ENCODE peak calls at places on chromosome 12, in seven cellular contexts. Y is left lung, D is right lobe of liver, F is tibial artery, A is pancreas, W is lower leg skin, X is A673. M is an unnamed sample.

GRCh38 chr12:111068281-111068680 is 147.9 kb upstream of the MYL2 start:
- DNase-seq in Y (no peak), D (no peak), F (no peak), A (no peak), W (no peak), X (peak), M (no peak)

GRCh38 chr12:32466986-32467711 is 67.8 kb downstream of the FGD4 start:
- DNase-seq in Y (no peak), D (no peak), F (no peak), A (no peak), W (no peak), X (no peak), M (no peak)

GRCh38 chr12:96070670-96071279 is 35.4 kb upstream of the LTA4H start:
- DNase-seq in Y (no peak), D (no peak), F (no peak), A (no peak), W (no peak), X (peak), M (no peak)

GRCh38 chr12:55720071-55720564 is at the start of gene RDH5:
- DNase-seq in Y (no peak), D (peak), F (peak), A (no peak), W (no peak), X (no peak), M (no peak)

GRCh38 chr12:48927261-48927660 is 2.0 kb upstream of the FKBP11 start:
- DNase-seq in Y (no peak), D (no peak), F (no peak), A (no peak), W (no peak), X (no peak), M (no peak)

GRCh38 chr12:20132818-20133217 is 235.5 kb upstream of the PDE3A start:
- DNase-seq in Y (no peak), D (no peak), F (no peak), A (no peak), W (no peak), X (no peak), M (no peak)

GRCh38 chr12:101566318-101566717 is 28.5 kb upstream of the MYBPC1 start:
- DNase-seq in Y (no peak), D (no peak), F (no peak), A (no peak), W (no peak), X (peak), M (no peak)

GRCh38 chr12:82993610-82994009 is 306.9 kb downstream of the TMTC2 start:
- DNase-seq in Y (no peak), D (no peak), F (no peak), A (no peak), W (no peak), X (no peak), M (no peak)

DNA sequence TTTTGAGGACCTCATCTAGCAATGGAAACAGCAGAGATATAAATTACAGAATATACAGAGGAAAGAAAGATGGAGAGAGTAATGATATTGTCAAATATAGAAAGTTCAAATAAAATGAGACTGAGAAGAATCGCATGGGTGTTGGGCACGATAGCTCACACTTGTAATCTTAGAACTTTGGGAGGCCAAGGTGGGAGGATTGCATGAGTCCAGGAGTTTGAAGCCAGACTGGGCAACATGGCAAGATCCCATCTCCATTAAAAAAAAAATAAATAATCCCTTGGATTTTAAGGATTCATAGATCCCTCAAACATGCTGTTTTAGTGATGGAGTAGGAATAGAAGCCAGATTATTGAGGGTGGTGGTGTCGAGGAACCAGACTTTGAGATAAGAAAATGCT is 1.9 kb downstream of the PYROXD1 start:
- DNase-seq in Y (no peak), D (no peak), F (no peak), A (no peak), W (no peak), X (no peak), M (no peak)
- H3K4me3 ChIP-seq in Y (peak), D (no peak), F (no peak), A (peak), W (no peak), X (no peak), M (no peak)

GRCh38 chr12:22781339-22781738 is 156.4 kb downstream of the ETNK1 start:
- DNase-seq in Y (no peak), D (no peak), F (no peak), A (no peak), W (no peak), X (no peak), M (no peak)
- TF ChIP-seq CTCF in Y (no peak), D (no peak), F (no peak), A (no peak), W (no peak), X (no peak), M (no peak)

GRCh38 chr12:139585-139984 is 73.0 kb downstream of the IQSEC3 start:
- DNase-seq in Y (no peak), D (no peak), F (no peak), A (no peak), W (no peak), X (no peak), M (no peak)
- H3K4me3 ChIP-seq in Y (peak), D (no peak), F (no peak), A (no peak), W (no peak), X (no peak), M (no peak)

DNA sequence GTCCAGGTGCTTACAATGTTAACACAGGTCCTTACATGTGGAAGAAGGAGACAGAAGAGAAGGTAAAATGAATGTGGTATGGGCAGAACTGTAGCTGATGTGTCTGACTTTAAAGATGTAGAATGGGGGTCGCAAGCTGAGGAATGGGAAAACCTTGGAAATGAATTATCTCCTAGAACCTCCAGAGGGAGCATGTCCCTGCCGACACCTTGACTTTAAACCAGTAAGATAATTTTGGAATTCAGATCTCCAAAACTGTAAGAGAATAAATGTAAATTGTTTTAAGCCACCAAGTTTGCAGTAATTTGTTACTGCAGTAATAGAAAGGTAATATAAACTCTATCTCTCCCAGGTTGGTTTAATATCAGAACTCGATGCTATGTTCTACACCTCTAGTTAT is 80.1 kb upstream of the ALG10 start:
- DNase-seq in Y (no peak), D (no peak), F (no peak), A (no peak), W (no peak), X (no peak), M (no peak)
- TF ChIP-seq CTCF in Y (no peak), D (no peak), F (no peak), A (no peak), W (no peak), X (no peak), M (no peak)

DNA sequence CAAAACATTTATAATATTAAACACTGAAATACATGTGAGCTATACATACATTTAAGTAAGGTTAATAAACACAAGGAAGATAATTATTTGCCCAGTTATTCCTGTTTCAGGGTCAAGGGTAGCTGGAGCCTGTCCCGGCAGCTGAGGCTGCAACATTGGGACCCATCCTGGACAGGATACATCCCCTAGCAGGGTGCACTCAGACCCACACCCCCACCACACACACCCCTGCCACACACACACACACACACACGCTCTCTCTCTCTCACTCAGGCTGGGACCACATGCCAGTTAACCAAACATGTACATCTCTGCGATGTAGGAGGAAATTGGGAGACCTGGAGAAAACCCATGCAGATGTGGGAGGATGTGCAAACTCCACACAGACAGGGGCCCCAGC is 112.6 kb upstream of the TMCC3 start:
- DNase-seq in Y (no peak), D (no peak), F (no peak), A (no peak), W (no peak), X (no peak), M (no peak)
- H3K4me3 ChIP-seq in Y (no peak), D (no peak), F (no peak), A (no peak), W (no peak), X (no peak), M (no peak)

DNA sequence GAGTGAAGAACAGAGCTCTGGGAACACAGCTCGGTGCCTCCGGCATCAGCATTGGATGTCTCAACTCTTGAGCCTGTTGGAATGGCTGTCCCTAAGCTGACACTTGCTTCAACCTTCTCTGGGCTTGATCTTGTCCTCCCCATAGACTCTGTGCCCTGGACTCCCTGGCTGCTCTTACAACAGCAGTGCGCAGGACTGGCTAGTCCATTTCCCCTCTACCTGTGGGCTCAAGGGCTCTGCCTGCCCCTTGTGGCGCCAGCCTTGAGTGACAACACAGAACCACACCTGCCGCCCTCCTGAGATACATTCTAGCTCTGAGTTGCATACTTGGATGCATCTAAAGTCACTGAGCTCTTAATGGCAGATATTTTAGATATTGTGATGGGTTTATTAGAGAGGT is 6.2 kb downstream of the CRADD start:
- DNase-seq in Y (no peak), D (no peak), F (no peak), A (peak), W (no peak), X (no peak), M (no peak)
- TF ChIP-seq CTCF in Y (no peak), D (no peak), F (no peak), A (no peak), W (no peak), X (no peak), M (no peak)